ENCODE peak calls at places on chromosomes 11 and 22, in five cellular contexts. Z is H1, B is OCI-LY7, Y is esophagus squamous epithelium, S is pancreas. M is an unnamed sample.

GRCh38 chr11:62921573-62922188 is 518 bp upstream of the CHRM1 start:
- DNase-seq in B (no peak), S (no peak), Z (no peak), Y (no peak), M (no peak)

GRCh38 chr11:128181984-128182383 is 405.4 kb downstream of the ETS1 start:
- DNase-seq in B (no peak), Z (no peak), S (no peak), Y (no peak), M (no peak)

GRCh38 chr11:32809313-32809712 is 14.9 kb upstream of the CCDC73 start:
- DNase-seq in Y (no peak), B (peak; percentile 62), Z (peak; percentile 83), S (peak; percentile 68), M (peak; percentile 57)

GRCh38 chr22:37239336-37240239 is 4.5 kb downstream of the RAC2 start:
- DNase-seq in Z (no peak), Y (no peak), B (no peak), S (no peak), M (no peak)

GRCh38 chr22:47195676-47196492 is 433.4 kb downstream of the TBC1D22A start:
- DNase-seq in Z (no peak), Y (no peak), S (peak; percentile 39), B (no peak), M (no peak)

GRCh38 chr11:14381968-14382367 is 23.0 kb upstream of the RRAS2 start:
- DNase-seq in Y (no peak), B (no peak), S (no peak), Z (no peak), M (no peak)

GRCh38 chr11:72685560-72686480 is 11.6 kb upstream of the PDE2A start:
- DNase-seq in S (no peak), Z (no peak), Y (no peak), B (no peak), M (no peak)

GRCh38 chr22:36376265-36376664 is 11.5 kb downstream of the MYH9 start:
- DNase-seq in Z (no peak), B (no peak), Y (no peak), S (no peak), M (no peak)

GRCh38 chr11:125263268-125263790 is 98.8 kb downstream of the PKNOX2 start:
- DNase-seq in Z (peak; percentile 87), Y (no peak), B (no peak), S (peak; percentile 60), M (peak; percentile 94)

GRCh38 chr11:109405671-109406070 is 16.3 kb upstream of the C11orf87 start:
- DNase-seq in Z (no peak), S (no peak), B (no peak), Y (no peak), M (no peak)

GRCh38 chr11:289706-290620 is 1.0 kb downstream of the PGGHG start:
- DNase-seq in B (no peak), Y (no peak), S (peak; percentile 62), Z (no peak), M (no peak)

GRCh38 chr11:114280696-114281095 is 15.5 kb upstream of the NNMT start:
- DNase-seq in S (no peak), Z (peak; percentile 87), B (peak; percentile 40), Y (no peak), M (peak; percentile 81)

GRCh38 chr22:21948824-21949568 is 3.7 kb downstream of the PPM1F start:
- DNase-seq in S (no peak), Z (no peak), Y (no peak), B (no peak), M (no peak)

GRCh38 chr11:86070435-86071056 is 1.7 kb upstream of the PICALM start:
- DNase-seq in B (no peak), S (no peak), Z (no peak), Y (no peak), M (no peak)

GRCh38 chr22:44666207-44666585 is 35.8 kb upstream of the PRR5 start:
- DNase-seq in Z (no peak), Y (no peak), S (no peak), B (no peak), M (no peak)

GRCh38 chr11:8002676-8003075 is 15.5 kb downstream of the EIF3F start:
- DNase-seq in Y (no peak), S (no peak), Z (no peak), B (no peak), M (no peak)

GRCh38 chr11:120057595-120058581 is 80.0 kb downstream of the TRIM29 start:
- DNase-seq in B (no peak), Z (peak; percentile 62), S (no peak), Y (no peak), M (peak; percentile 89)

GRCh38 chr11:85682330-85683305 is 3.4 kb downstream of the CCDC89 start:
- DNase-seq in Y (no peak), B (no peak), S (peak; percentile 83), Z (no peak), M (no peak)

GRCh38 chr11:45470151-45471001 is 184.2 kb upstream of the SYT13 start:
- DNase-seq in Z (no peak), S (no peak), B (no peak), Y (no peak), M (no peak)

GRCh38 chr11:103888541-103888951 is 147.9 kb upstream of the DDI1 start:
- DNase-seq in Y (no peak), S (no peak), B (no peak), Z (no peak), M (no peak)

GRCh38 chr11:128422576-128423370 is 164.6 kb downstream of the ETS1 start:
- DNase-seq in Y (no peak), B (no peak), Z (no peak), S (no peak), M (no peak)

GRCh38 chr11:126167476-126167875 is 44.0 kb downstream of the RPUSD4 start:
- DNase-seq in Y (no peak), S (no peak), Z (no peak), B (no peak), M (no peak)

GRCh38 chr11:57241311-57241972 is 4.4 kb upstream of the APLNR start:
- DNase-seq in Z (no peak), Y (no peak), S (no peak), B (no peak), M (no peak)

GRCh38 chr11:71215372-71215965 is 36.9 kb downstream of the SHANK2 start:
- DNase-seq in S (peak; percentile 20), Z (no peak), B (no peak), Y (no peak), M (no peak)

GRCh38 chr11:45105233-45105992 is 41.0 kb upstream of the PRDM11 start:
- DNase-seq in S (peak; percentile 88), B (peak; percentile 68), Y (no peak), Z (peak; percentile 92), M (peak; percentile 92)

GRCh38 chr11:96554236-96554635 is 164.4 kb downstream of the JRKL start:
- DNase-seq in Y (no peak), S (no peak), B (no peak), Z (no peak), M (no peak)

GRCh38 chr11:32508780-32509179 is 73.4 kb upstream of the WT1 start:
- DNase-seq in B (no peak), S (no peak), Y (no peak), Z (no peak), M (no peak)

GRCh38 chr11:100630898-100631297 is 56.2 kb upstream of the ARHGAP42 start:
- DNase-seq in B (no peak), Z (no peak), S (no peak), Y (no peak), M (no peak)

GRCh38 chr22:44288951-44289350 is 23.8 kb downstream of the SHISAL1 start:
- DNase-seq in Z (no peak), B (no peak), Y (no peak), S (no peak), M (no peak)

GRCh38 chr11:80899381-80899780 is 1458.6 kb upstream of the TENM4 start:
- DNase-seq in S (no peak), B (no peak), Y (no peak), Z (no peak), M (no peak)

GRCh38 chr11:116882386-116882785 is 45.0 kb upstream of the APOA1 start:
- DNase-seq in B (no peak), S (no peak), Z (no peak), Y (no peak), M (no peak)

GRCh38 chr11:88086297-88086696 is 88.9 kb downstream of the RAB38 start:
- DNase-seq in S (no peak), Z (no peak), B (no peak), Y (no peak), M (no peak)

GRCh38 chr11:70463478-70464255 is 65.3 kb downstream of the CTTN start:
- DNase-seq in Z (no peak), B (peak; percentile 16), S (no peak), Y (no peak), M (no peak)

DNA sequence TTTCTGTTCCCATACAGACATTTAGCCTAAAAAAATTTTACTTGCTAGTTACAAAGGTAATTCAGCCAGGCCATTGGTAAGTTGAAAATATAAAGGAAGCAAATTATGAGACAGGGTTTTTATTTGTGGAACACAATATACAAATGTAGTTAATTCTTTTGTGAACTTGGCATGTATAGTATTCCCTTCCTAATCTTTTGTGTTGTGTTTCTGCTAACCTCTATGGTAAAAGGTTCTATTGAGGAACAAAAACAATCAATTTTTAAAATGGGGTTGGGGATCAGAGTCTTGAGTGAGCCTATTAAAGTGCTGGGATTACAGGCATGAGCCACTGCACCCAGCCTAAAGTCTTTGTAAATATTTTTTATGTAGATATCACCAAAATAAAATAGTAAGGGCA is 14.1 kb downstream of the SWAP70 start:
- DNase-seq in Y (no peak), B (no peak), Z (no peak), S (no peak), M (no peak)
- H3K4me1 ChIP-seq in Y (peaks cover 14% of the 10 kb centered on the region), B (peaks cover 96% of the 10 kb centered on the region), Z (peaks cover 11% of the 10 kb centered on the region), S (no peaks in the 10 kb centered on the region), M (no peaks in the 10 kb centered on the region)

DNA sequence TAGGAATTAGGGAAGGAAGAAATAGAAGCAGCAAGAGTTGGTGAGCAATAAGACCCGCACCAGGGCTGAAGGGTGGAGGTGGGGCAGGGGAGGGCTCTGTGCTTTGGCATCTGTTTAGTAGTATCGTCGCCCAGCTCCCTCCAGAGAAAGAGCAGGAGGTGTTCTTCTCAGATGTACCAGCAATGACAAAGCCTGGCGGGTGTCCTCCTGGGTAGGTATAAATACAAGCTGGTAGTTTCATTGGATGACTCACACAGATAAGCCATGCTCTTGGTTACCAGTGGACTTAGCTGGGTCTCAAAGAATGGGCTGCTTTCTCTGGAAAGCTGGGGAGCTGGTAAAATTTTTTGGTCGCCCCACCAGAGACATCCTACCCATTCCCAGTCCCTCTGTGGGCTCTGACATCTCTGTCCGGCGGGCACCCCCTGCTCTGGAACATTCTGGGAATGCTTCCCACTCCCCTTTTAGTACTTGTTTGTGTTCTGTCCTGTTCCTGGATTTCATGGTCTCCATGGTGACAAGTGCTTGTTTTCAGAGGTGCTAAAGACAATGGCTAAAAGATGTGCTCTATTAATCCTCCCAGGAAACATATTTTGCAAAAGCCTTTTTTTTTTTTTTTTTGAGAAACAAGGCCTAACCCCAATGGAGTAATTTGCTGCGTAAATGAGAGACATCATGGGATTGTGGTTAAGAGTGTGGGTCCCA is 15.4 kb upstream of the TUBA8 start:
- DNase-seq in S (no peak), B (no peak), Z (no peak), Y (no peak), M (no peak)
- H3K4me1 ChIP-seq in S (peaks cover 10% of the 10 kb centered on the region), B (no peaks in the 10 kb centered on the region), Z (no peaks in the 10 kb centered on the region), Y (peaks cover 26% of the 10 kb centered on the region), M (no peaks in the 10 kb centered on the region)

GRCh38 chr11:69350040-69350439 is 56.1 kb downstream of the MYEOV start:
- DNase-seq in Z (no peak), Y (no peak), S (no peak), B (no peak), M (no peak)
- H3K4me1 ChIP-seq in Z (no peaks in the 10 kb centered on the region), Y (peaks cover 25% of the 10 kb centered on the region), S (peaks cover 6% of the 10 kb centered on the region), B (no peaks in the 10 kb centered on the region), M (peaks cover 9% of the 10 kb centered on the region)

DNA sequence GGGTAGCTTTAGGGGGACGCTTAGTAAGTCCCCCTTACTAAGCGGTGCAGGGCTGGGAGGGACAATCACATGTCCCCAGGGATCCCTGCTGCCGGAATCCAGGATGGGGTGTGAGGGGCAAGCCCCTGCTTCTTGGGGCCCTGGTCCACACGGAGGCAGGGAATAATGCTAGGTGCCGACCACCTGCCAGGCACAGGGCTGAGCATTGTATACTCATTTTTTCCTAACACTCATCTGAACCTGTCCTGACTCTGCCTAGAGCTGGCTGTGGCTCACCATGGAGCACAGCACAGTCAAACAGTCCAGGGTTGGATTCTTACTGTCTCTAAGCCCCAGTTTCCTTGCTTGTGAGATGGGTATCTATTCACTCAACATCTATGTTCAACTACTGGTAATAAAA is 1.4 kb upstream of the LTBP3 start:
- DNase-seq in Y (no peak), B (no peak), Z (no peak), S (no peak), M (no peak)
- H3K4me1 ChIP-seq in Y (peaks cover 67% of the 10 kb centered on the region), B (peaks cover 6% of the 10 kb centered on the region), Z (no peaks in the 10 kb centered on the region), S (peaks cover 32% of the 10 kb centered on the region), M (peaks cover 41% of the 10 kb centered on the region)

M was measured in NT2/D1.